ENCODE peak calls at places on chromosome 11, in ten cellular contexts. W is keratinocyte; O is A549; X is DND-41; J is pancreas; B is Calu3; U is CD4-positive, alpha-beta T cell; A is osteocyte; H is uterus; R is heart left ventricle. E is an unnamed sample.
A peak's percentile ranks its signal among the peaks of the same experiment; 100 is the strongest.

GRCh38 chr11:35272391-35272821 is 133.4 kb downstream of the CD44 start:
- DNase-seq in H (no peak), O (no peak), W (no peak), U (peak; percentile 37), X (no peak), J (no peak), B (no peak), R (no peak), A (no peak), E (peak; percentile 73)

GRCh38 chr11:115580927-115581680 is 76.9 kb upstream of the CADM1 start:
- DNase-seq in J (no peak), H (no peak), U (no peak), B (no peak), X (no peak), A (no peak), R (peak; percentile 35), W (no peak), O (no peak), E (no peak)

GRCh38 chr11:126340960-126341709 is 14.4 kb upstream of the ST3GAL4 start:
- DNase-seq in H (no peak), J (no peak), U (no peak), B (no peak), A (no peak), X (no peak), R (no peak), W (no peak), O (no peak), E (no peak)

GRCh38 chr11:2311456-2312201 is 9.8 kb downstream of the TSPAN32 start:
- DNase-seq in O (no peak), H (no peak), B (no peak), W (no peak), J (no peak), U (no peak), X (no peak), R (no peak), A (no peak), E (no peak)

GRCh38 chr11:44143987-44144909 is 48.8 kb downstream of the EXT2 start:
- DNase-seq in B (no peak), H (no peak), X (no peak), W (no peak), O (no peak), J (no peak), U (no peak), R (no peak), A (no peak), E (no peak)

GRCh38 chr11:74307409-74307808 is 4.0 kb downstream of the P4HA3 start:
- DNase-seq in W (no peak), H (no peak), X (peak; percentile 26), B (no peak), J (no peak), R (no peak), U (no peak), A (no peak), O (no peak), E (no peak)

GRCh38 chr11:46611526-46612304 is 5.3 kb downstream of the HARBI1 start:
- DNase-seq in B (no peak), O (no peak), X (no peak), R (no peak), W (no peak), J (no peak), H (no peak), U (no peak), A (no peak), E (no peak)

GRCh38 chr11:66570117-66570825 is 1.9 kb upstream of the CTSF start:
- DNase-seq in U (no peak), R (no peak), J (no peak), X (no peak), B (no peak), W (no peak), H (no peak), A (no peak), O (no peak), E (no peak)

GRCh38 chr11:121024989-121025388 is 1.1 kb downstream of the TBCEL start:
- DNase-seq in H (no peak), W (peak; percentile 13), U (no peak), X (no peak), R (peak; percentile 22), A (no peak), B (no peak), O (peak; percentile 1), J (no peak), E (peak; percentile 9)

GRCh38 chr11:73393479-73394415 is 17.5 kb downstream of the RELT start:
- DNase-seq in U (peak; percentile 71), X (peak; percentile 73), W (peak; percentile 66), B (peak; percentile 79), H (peak; percentile 68), R (peak; percentile 79), J (peak; percentile 47), O (peak; percentile 90), A (peak; percentile 90), E (peak; percentile 82)

GRCh38 chr11:391117-392017 is 2.6 kb upstream of the PKP3 start:
- DNase-seq in O (no peak), B (no peak), A (no peak), W (no peak), U (no peak), X (no peak), H (no peak), J (no peak), R (no peak), E (no peak)

GRCh38 chr11:387193-387793 is 6.7 kb upstream of the PKP3 start:
- DNase-seq in W (no peak), A (no peak), U (no peak), J (no peak), R (no peak), X (no peak), B (no peak), O (no peak), H (no peak), E (no peak)

GRCh38 chr11:392102-392777 is 1.8 kb upstream of the PKP3 start:
- DNase-seq in R (no peak), X (no peak), H (no peak), A (no peak), O (no peak), J (no peak), W (no peak), U (no peak), B (no peak), E (no peak)

GRCh38 chr11:393219-394033 is 583 bp upstream of the PKP3 start:
- DNase-seq in R (no peak), U (no peak), H (no peak), O (peak; percentile 97), B (peak; percentile 94), W (peak; percentile 72), A (no peak), J (no peak), X (no peak), E (peak; percentile 45)

GRCh38 chr11:390175-390574 is 3.8 kb upstream of the PKP3 start:
- DNase-seq in W (no peak), X (no peak), O (no peak), J (no peak), H (no peak), U (no peak), R (no peak), B (no peak), A (no peak), E (no peak)
- TF ChIP-seq CTCF in W (peak; percentile 67), X (peak; percentile 29), O (no peak), J (no peak), H (no peak), U (no peak), R (no peak), B (peak; percentile 25), A (no peak), E (no peak)

GRCh38 chr11:12224537-12224893 is 114.1 kb downstream of the MICAL2 start:
- DNase-seq in W (no peak), X (peak; percentile 96), U (peak; percentile 80), O (no peak), B (no peak), A (no peak), J (no peak), H (peak; percentile 61), R (peak; percentile 82), E (peak; percentile 99)
- TF ChIP-seq CTCF in W (no peak), X (no peak), U (no peak), O (no peak), B (no peak), A (no peak), J (no peak), H (no peak), R (no peak), E (no peak)

DNA sequence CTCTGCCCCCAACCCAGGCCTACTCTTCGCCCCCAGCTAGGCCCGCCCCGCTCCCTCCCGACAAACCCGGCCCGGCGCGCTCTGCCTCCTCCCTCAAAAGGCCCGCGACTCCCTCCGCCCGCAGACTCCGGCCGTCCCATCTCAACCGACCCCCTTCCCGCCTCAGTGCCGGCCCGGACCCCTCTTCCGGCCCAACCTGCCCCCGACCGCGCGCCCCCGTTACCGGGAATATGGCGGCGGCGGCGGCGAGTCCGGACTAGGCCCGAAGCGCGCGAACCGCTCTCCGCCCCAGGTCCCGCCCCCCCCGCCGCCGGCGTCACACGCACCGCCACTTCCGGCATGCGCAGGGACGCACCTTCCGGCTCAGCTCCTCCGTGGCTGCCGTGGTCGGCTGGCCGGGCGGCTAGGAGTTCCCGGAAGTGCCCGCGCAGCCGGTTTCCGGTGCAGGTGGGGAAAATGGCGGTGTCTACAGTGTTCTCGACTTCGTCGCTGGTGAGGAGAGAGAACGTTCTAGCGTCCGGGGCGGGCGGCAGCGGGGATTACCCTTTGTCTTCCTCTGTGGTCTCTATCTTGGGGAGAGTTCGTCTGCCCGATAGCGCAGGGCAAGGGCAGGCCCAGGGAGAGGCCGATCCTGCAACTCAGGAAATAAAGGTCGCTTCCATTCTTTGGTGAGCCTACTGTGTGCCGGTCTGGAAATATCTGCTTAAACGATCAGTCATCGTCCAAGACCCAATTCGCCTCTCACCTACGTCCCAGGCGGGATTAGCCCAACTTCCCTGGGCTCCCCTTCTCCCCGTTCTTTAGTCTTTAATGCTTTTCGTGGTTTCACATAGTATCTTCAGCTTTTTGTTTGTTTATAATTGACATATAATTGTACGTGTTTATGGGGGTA is at the start of the genes CPSF7 and SDHAF2:
- DNase-seq in W (peak; percentile 32), B (peak; percentile 98), O (peak; percentile 94), H (peak; percentile 94), J (peak; percentile 96), A (peak; percentile 99), X (peak; percentile 97), U (peak; percentile 99), R (peak; percentile 98), E (peak; percentile 98)
- TF ChIP-seq CTCF in W (no peak), B (no peak), O (no peak), H (no peak), J (no peak), A (no peak), X (no peak), U (no peak), R (no peak), E (no peak)

GRCh38 chr11:128658499-128658898 is 35.4 kb upstream of the FLI1 start:
- DNase-seq in A (no peak), U (no peak), J (no peak), R (no peak), B (no peak), O (no peak), H (no peak), W (no peak), X (no peak), E (no peak)

GRCh38 chr11:128648711-128649110 is 45.2 kb upstream of the FLI1 start:
- DNase-seq in U (no peak), X (no peak), A (no peak), W (no peak), R (no peak), B (no peak), O (no peak), H (no peak), J (no peak), E (no peak)

DNA sequence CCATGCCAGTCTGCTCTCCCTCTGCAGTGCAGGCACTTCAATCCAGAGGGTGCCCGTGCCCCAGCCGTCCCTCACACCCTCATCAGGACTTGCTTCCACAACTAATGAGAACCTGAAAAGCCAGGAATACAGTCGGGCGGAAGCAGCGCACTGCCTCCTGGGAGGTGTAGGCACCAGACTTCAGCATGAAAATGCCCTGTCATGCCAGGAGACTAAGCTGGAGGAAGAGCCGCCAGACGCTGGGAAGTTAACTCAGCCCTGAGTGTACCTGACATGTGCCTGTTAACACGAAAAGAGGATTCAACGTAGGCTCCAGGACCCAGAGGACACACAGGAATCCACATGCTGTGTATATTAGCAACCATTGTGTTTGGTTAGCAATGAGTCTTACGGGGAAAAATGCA is 40.0 kb upstream of the FLI1 start:
- DNase-seq in U (no peak), J (peak; percentile 76), X (no peak), A (no peak), W (no peak), B (peak; percentile 25), H (peak; percentile 14), O (peak; percentile 5), R (peak; percentile 40), E (no peak)
- TF ChIP-seq CTCF in U (no peak), J (no peak), X (no peak), A (peak; percentile 30), W (peak; percentile 42), B (no peak), H (no peak), O (no peak), R (no peak), E (no peak)

E was measured in activated CD8-positive, alpha-beta T cell treated with anti-CD3 and anti-CD28 coated beads for 36 hours.